ENCODE peak calls at places on chromosomes 6 and 20, in ten cellular contexts. Q is breast epithelium, Y is tibial nerve, I is OCI-LY7, L is cardiac muscle cell, O is HL-60, B is GM12865, S is left lung, F is neural progenitor cell, T is PC-3. X is an unnamed sample.

GRCh38 chr6:164415832-164416563 is 893.4 kb downstream of the C6orf118 start:
- DNase-seq in Q (no peak), Y (no peak), I (no peak), L (no peak), O (no peak), B (no peak), S (no peak), F (peak), T (no peak), X (no peak)

GRCh38 chr6:3752538-3753227 is 1.2 kb upstream of the PXDC1 start:
- DNase-seq in Q (no peak), Y (no peak), I (no peak), L (no peak), O (no peak), B (no peak), S (no peak), F (no peak), T (no peak), X (no peak)

GRCh38 chr6:54060286-54060685 is 51.0 kb upstream of the MLIP start:
- DNase-seq in Q (no peak), Y (no peak), I (no peak), L (no peak), O (no peak), B (no peak), S (no peak), F (no peak), T (no peak), X (no peak)

GRCh38 chr6:38178584-38178886 is 359.0 kb downstream of the ZFAND3 start:
- DNase-seq in Q (no peak), Y (no peak), I (no peak), L (no peak), O (no peak), B (no peak), S (no peak), F (no peak), T (no peak), X (no peak)

GRCh38 chr6:165823609-165824326 is 160.7 kb upstream of the PDE10A start:
- DNase-seq in Q (no peak), Y (no peak), I (no peak), L (no peak), O (no peak), B (no peak), S (no peak), F (no peak), T (no peak), X (no peak)

GRCh38 chr20:60095456-60095855 is 137.2 kb downstream of the CDH26 start:
- DNase-seq in Q (no peak), Y (peak), I (no peak), L (no peak), O (no peak), B (no peak), S (no peak), F (no peak), T (no peak), X (no peak)

GRCh38 chr6:136526196-136526930 is 23.9 kb downstream of the MAP7 start:
- DNase-seq in Q (peak), Y (no peak), I (no peak), L (peak), O (peak), B (no peak), S (peak), F (peak), T (no peak), X (peak)

GRCh38 chr20:31568041-31568731 is 36.9 kb upstream of the ID1 start:
- DNase-seq in Q (no peak), Y (no peak), I (no peak), L (no peak), O (no peak), B (no peak), S (no peak), F (no peak), T (no peak), X (no peak)

GRCh38 chr6:72911463-72912153 is 289.7 kb downstream of the KCNQ5 start:
- DNase-seq in Q (no peak), Y (no peak), I (no peak), L (no peak), O (peak), B (no peak), S (no peak), F (no peak), T (peak), X (no peak)

GRCh38 chr6:17035257-17035757 is 66.5 kb upstream of the STMND1 start:
- DNase-seq in Q (no peak), Y (no peak), I (no peak), L (no peak), O (no peak), B (no peak), S (no peak), F (no peak), T (no peak), X (no peak)

GRCh38 chr6:3690506-3690905 is 61.0 kb downstream of the PXDC1 start:
- DNase-seq in Q (no peak), Y (no peak), I (no peak), L (no peak), O (no peak), B (no peak), S (no peak), F (no peak), T (no peak), X (no peak)

GRCh38 chr20:51345601-51346101 is 196.9 kb downstream of the NFATC2 start:
- DNase-seq in Q (no peak), Y (peak), I (no peak), L (no peak), O (no peak), B (no peak), S (no peak), F (no peak), T (peak), X (no peak)

GRCh38 chr6:63527658-63528514 is 44.4 kb upstream of the LOC128125822 start:
- DNase-seq in Q (peak), Y (peak), I (no peak), L (no peak), O (no peak), B (no peak), S (no peak), F (no peak), T (peak), X (no peak)

GRCh38 chr6:41706876-41707564 is 28.4 kb downstream of the TFEB start:
- DNase-seq in Q (no peak), Y (peak), I (peak), L (no peak), O (no peak), B (peak), S (peak), F (no peak), T (no peak), X (no peak)

GRCh38 chr6:119303164-119303887 is 46.2 kb downstream of the MAN1A1 start:
- DNase-seq in Q (no peak), Y (no peak), I (no peak), L (no peak), O (no peak), B (no peak), S (no peak), F (no peak), T (no peak), X (no peak)

GRCh38 chr6:117771403-117771802 is 96.1 kb downstream of the NUS1 start:
- DNase-seq in Q (no peak), Y (no peak), I (no peak), L (no peak), O (peak), B (peak), S (no peak), F (no peak), T (no peak), X (no peak)

GRCh38 chr6:72042088-72042487 is 155.7 kb downstream of the RIMS1 start:
- DNase-seq in Q (no peak), Y (no peak), I (no peak), L (peak), O (no peak), B (peak), S (no peak), F (peak), T (peak), X (no peak)

GRCh38 chr6:104750449-104750848 is 109.3 kb downstream of the HACE1 start:
- DNase-seq in Q (no peak), Y (no peak), I (no peak), L (no peak), O (no peak), B (no peak), S (no peak), F (no peak), T (no peak), X (no peak)

GRCh38 chr20:38007526-38007925 is 25.7 kb downstream of the TTI1 start:
- DNase-seq in Q (no peak), Y (no peak), I (no peak), L (no peak), O (no peak), B (no peak), S (no peak), F (no peak), T (no peak), X (no peak)

GRCh38 chr6:93389192-93389591 is 30.2 kb downstream of the EPHA7 start:
- DNase-seq in Q (no peak), Y (no peak), I (no peak), L (no peak), O (no peak), B (no peak), S (no peak), F (no peak), T (no peak), X (no peak)

GRCh38 chr20:22511943-22512910 is 72.1 kb downstream of the FOXA2 start:
- DNase-seq in Q (no peak), Y (no peak), I (no peak), L (peak), O (no peak), B (no peak), S (peak), F (peak), T (peak), X (no peak)

GRCh38 chr6:169237496-169238134 is 16.0 kb downstream of the THBS2 start:
- DNase-seq in Q (no peak), Y (no peak), I (no peak), L (no peak), O (no peak), B (no peak), S (no peak), F (no peak), T (no peak), X (no peak)

GRCh38 chr6:33168202-33168601 is 24.1 kb downstream of the COL11A2 start:
- DNase-seq in Q (no peak), Y (no peak), I (no peak), L (no peak), O (no peak), B (no peak), S (no peak), F (no peak), T (no peak), X (no peak)

GRCh38 chr20:9775176-9775575 is 63.7 kb downstream of the PAK5 start:
- DNase-seq in Q (no peak), Y (no peak), I (no peak), L (no peak), O (no peak), B (no peak), S (no peak), F (no peak), T (no peak), X (no peak)

GRCh38 chr20:50655325-50655880 is 35.9 kb downstream of the RIPOR3 start:
- DNase-seq in Q (peak), Y (peak), I (no peak), L (no peak), O (peak), B (no peak), S (no peak), F (peak), T (no peak), X (no peak)

GRCh38 chr6:127539292-127539691 is 20.2 kb upstream of the MTCL3 start:
- DNase-seq in Q (no peak), Y (no peak), I (peak), L (no peak), O (no peak), B (no peak), S (no peak), F (no peak), T (peak), X (peak)

GRCh38 chr6:79672631-79673065 is 41.5 kb downstream of the SH3BGRL2 start:
- DNase-seq in Q (no peak), Y (no peak), I (no peak), L (no peak), O (no peak), B (peak), S (no peak), F (peak), T (peak), X (peak)

GRCh38 chr6:41963371-41963770 is 21.8 kb upstream of the CCND3 start:
- DNase-seq in Q (no peak), Y (no peak), I (no peak), L (no peak), O (no peak), B (no peak), S (no peak), F (no peak), T (no peak), X (no peak)

GRCh38 chr6:144882425-144882824 is 597.3 kb downstream of the UTRN start:
- DNase-seq in Q (no peak), Y (no peak), I (no peak), L (no peak), O (no peak), B (no peak), S (no peak), F (no peak), T (no peak), X (no peak)

GRCh38 chr6:32796848-32797776 is 19.7 kb downstream of the HLA-DOB start:
- DNase-seq in Q (peak), Y (peak), I (peak), L (peak), O (peak), B (peak), S (peak), F (peak), T (peak), X (peak)

GRCh38 chr6:135938588-135939215 is 87.2 kb downstream of the PDE7B start:
- DNase-seq in Q (no peak), Y (no peak), I (peak), L (no peak), O (peak), B (peak), S (no peak), F (peak), T (peak), X (no peak)

GRCh38 chr6:110002676-110003075 is 24.6 kb downstream of the GPR6 start:
- DNase-seq in Q (no peak), Y (no peak), I (no peak), L (no peak), O (no peak), B (no peak), S (no peak), F (no peak), T (peak), X (no peak)

GRCh38 chr20:20396794-20397193 is 28.9 kb downstream of the INSM1 start:
- DNase-seq in Q (no peak), Y (no peak), I (no peak), L (no peak), O (no peak), B (no peak), S (no peak), F (no peak), T (no peak), X (no peak)

GRCh38 chr20:38013891-38014290 is 19.4 kb downstream of the TTI1 start:
- DNase-seq in Q (no peak), Y (no peak), I (no peak), L (no peak), O (no peak), B (no peak), S (no peak), F (no peak), T (no peak), X (no peak)

GRCh38 chr6:39617023-39617422 is 108.2 kb downstream of the KIF6 start:
- DNase-seq in Q (no peak), Y (no peak), I (no peak), L (no peak), O (no peak), B (no peak), S (no peak), F (peak), T (no peak), X (no peak)

DNA sequence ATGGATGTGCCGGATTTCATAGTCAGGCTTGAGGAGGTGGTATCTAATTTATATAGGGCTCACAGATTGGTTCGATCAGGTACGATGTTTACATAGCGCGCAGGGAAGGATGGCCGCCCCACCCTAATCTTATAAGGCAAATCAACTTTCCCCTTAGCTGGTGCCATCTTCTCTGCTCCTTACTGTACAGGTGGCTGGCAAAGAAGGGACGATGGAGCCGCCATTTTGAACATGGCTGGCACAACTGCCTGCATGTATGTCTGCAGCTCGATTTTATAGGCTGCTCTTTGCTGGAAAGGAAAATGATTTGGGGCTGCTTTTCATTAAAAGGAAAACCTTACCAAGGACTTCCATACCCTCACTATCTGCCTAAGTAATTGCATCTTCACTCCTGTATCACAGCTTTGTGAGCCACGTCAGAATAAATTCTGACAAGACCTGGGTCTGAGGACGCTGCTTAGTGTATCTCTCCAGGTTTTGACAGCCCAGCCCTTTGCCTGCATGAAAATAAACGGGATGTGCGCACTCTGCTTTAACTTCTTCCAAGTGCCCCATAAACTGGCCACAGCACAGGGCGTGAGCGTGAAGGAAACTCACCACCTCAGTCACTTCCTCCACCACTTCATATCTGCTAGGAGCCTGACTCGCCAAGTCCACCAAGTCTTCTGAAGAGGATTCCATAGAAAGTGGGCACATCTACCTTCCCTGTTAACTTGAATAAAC is 109.4 kb upstream of the ARMC2 start:
- DNase-seq in Q (no peak), Y (no peak), I (no peak), L (no peak), O (no peak), B (no peak), S (no peak), F (no peak), T (peak), X (no peak)
- H3K4me3 ChIP-seq in Q (no peak), Y (no peak), I (no peak), L (no peak), O (no peak), B (no peak), S (no peak), F (no peak), T (no peak), X (no peak)

GRCh38 chr20:63877755-63878470 is 12.8 kb downstream of the TPD52L2 start:
- DNase-seq in Q (no peak), Y (no peak), I (no peak), L (no peak), O (no peak), B (no peak), S (no peak), F (no peak), T (no peak), X (no peak)
- H3K4me3 ChIP-seq in Q (no peak), Y (no peak), I (no peak), L (no peak), O (no peak), B (no peak), S (no peak), F (no peak), T (no peak), X (no peak)

GRCh38 chr20:1105599-1106194 is 12.7 kb upstream of the PSMF1 start:
- DNase-seq in Q (no peak), Y (no peak), I (no peak), L (no peak), O (no peak), B (no peak), S (no peak), F (no peak), T (no peak), X (no peak)

GRCh38 chr20:1102016-1102415 is 16.4 kb upstream of the PSMF1 start:
- DNase-seq in Q (no peak), Y (no peak), I (no peak), L (no peak), O (no peak), B (no peak), S (no peak), F (no peak), T (no peak), X (no peak)

GRCh38 chr20:1108437-1108920 is 9.9 kb upstream of the PSMF1 start:
- DNase-seq in Q (no peak), Y (peak), I (peak), L (peak), O (peak), B (peak), S (peak), F (peak), T (peak), X (peak)

GRCh38 chr20:1103751-1104150 is 14.7 kb upstream of the PSMF1 start:
- DNase-seq in Q (no peak), Y (no peak), I (no peak), L (no peak), O (no peak), B (no peak), S (no peak), F (no peak), T (no peak), X (no peak)

GRCh38 chr20:1107176-1107575 is 11.2 kb upstream of the PSMF1 start:
- DNase-seq in Q (no peak), Y (no peak), I (no peak), L (no peak), O (no peak), B (no peak), S (no peak), F (no peak), T (no peak), X (no peak)
- H3K4me3 ChIP-seq in Q (no peak), Y (no peak), I (no peak), L (no peak), O (no peak), B (no peak), S (no peak), F (no peak), T (no peak), X (no peak)

GRCh38 chr6:158796353-158796752 is 22.8 kb downstream of the EZR start:
- DNase-seq in Q (no peak), Y (no peak), I (no peak), L (no peak), O (no peak), B (no peak), S (no peak), F (no peak), T (no peak), X (no peak)

GRCh38 chr6:158798311-158798710 is 20.9 kb downstream of the EZR start:
- DNase-seq in Q (no peak), Y (no peak), I (no peak), L (no peak), O (no peak), B (peak), S (no peak), F (no peak), T (no peak), X (no peak)

GRCh38 chr6:158797331-158798202 is 21.6 kb downstream of the EZR start:
- DNase-seq in Q (no peak), Y (no peak), I (no peak), L (peak), O (no peak), B (no peak), S (no peak), F (no peak), T (no peak), X (no peak)

GRCh38 chr6:158801655-158802294 is 17.4 kb downstream of the EZR start:
- DNase-seq in Q (no peak), Y (peak), I (no peak), L (no peak), O (no peak), B (no peak), S (no peak), F (peak), T (no peak), X (no peak)

DNA sequence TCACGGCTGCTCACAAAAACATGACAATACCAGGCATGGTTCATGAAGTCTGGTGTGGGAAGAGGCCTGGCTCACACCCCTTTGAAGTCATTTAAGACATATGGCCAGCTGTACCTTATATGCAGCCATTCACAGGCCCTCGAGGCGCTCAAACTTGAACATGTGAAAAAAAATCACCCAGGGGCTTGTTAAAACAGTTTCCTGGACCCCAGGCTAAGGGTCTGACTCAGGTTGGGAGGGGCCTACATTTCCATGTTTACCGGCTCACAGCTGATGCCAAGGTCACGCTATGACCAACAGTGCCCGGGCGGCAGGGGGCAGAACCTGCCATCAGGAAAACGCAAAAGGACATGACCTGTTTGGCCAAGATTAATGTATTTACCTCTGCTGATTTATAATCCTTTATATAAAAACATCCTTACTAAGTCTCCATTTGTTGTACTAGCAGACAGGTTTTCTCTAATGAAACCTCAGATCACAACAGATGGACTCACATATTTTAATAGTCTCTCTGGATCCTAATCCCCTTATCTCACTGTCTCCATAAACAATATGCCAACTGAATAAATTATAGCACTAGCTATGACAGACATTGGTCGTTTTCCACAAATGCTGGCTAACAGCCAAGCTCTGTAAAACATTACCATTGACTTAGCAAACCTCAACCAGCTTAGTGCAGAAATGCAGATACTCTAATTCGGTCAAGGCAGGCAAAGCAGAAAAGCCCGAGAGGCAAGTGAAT is 19.9 kb downstream of the EZR start:
- DNase-seq in Q (no peak), Y (no peak), I (peak), L (no peak), O (no peak), B (no peak), S (no peak), F (no peak), T (peak), X (no peak)
- H3K4me3 ChIP-seq in Q (no peak), Y (no peak), I (peak), L (no peak), O (no peak), B (no peak), S (no peak), F (no peak), T (no peak), X (no peak)

GRCh38 chr20:3407426-3408250 is at the start of gene DNAAF9:
- DNase-seq in Q (peak), Y (peak), I (peak), L (peak), O (peak), B (peak), S (peak), F (peak), T (peak), X (peak)
- H3K4me3 ChIP-seq in Q (peak), Y (peak), I (peak), L (peak), O (peak), B (peak), S (peak), F (peak), T (peak), X (peak)

GRCh38 chr20:288956-289692 is 1.4 kb downstream of the C20orf96 start:
- DNase-seq in Q (no peak), Y (no peak), I (no peak), L (no peak), O (no peak), B (no peak), S (no peak), F (no peak), T (peak), X (no peak)
- H3K4me3 ChIP-seq in Q (no peak), Y (peak), I (peak), L (peak), O (peak), B (peak), S (peak), F (peak), T (peak), X (peak)

GRCh38 chr6:52571099-52571755 is 5.6 kb downstream of the TRAM2 start:
- DNase-seq in Q (no peak), Y (no peak), I (no peak), L (no peak), O (no peak), B (no peak), S (no peak), F (no peak), T (no peak), X (no peak)
- H3K4me3 ChIP-seq in Q (no peak), Y (no peak), I (no peak), L (no peak), O (no peak), B (no peak), S (no peak), F (no peak), T (no peak), X (no peak)